ENCODE peak calls at places on chromosomes 6 and 20, in five cellular contexts. One of them, this sample, is unnamed.

GRCh38 chr6:138443979-138444378 is 40.0 kb downstream of the HEBP2 start:
- DNase-seq in CD8-positive, alpha-beta T cell: no peak
- DNase-seq in mesendoderm: no peak
- DNase-seq in astrocyte: no peak
- DNase-seq in dorsolateral prefrontal cortex: no peak
- DNase-seq in this sample: no peak

GRCh38 chr20:14334306-14334930 is 3.0 kb downstream of the FLRT3 start:
- DNase-seq in dorsolateral prefrontal cortex: no peak
- DNase-seq in mesendoderm: peak; percentile 90
- DNase-seq in astrocyte: peak; percentile 18
- DNase-seq in CD8-positive, alpha-beta T cell: no peak
- DNase-seq in this sample: peak; percentile 80

GRCh38 chr20:63976980-63977391 is 2.5 kb downstream of the SAMD10 start:
- DNase-seq in mesendoderm: no peak
- DNase-seq in CD8-positive, alpha-beta T cell: no peak
- DNase-seq in dorsolateral prefrontal cortex: no peak
- DNase-seq in astrocyte: no peak
- DNase-seq in this sample: no peak

GRCh38 chr20:37627060-37627766 is 66.6 kb upstream of the CTNNBL1 start:
- DNase-seq in CD8-positive, alpha-beta T cell: peak; percentile 7
- DNase-seq in dorsolateral prefrontal cortex: no peak
- DNase-seq in mesendoderm: peak; percentile 72
- DNase-seq in astrocyte: peak; percentile 34
- DNase-seq in this sample: peak; percentile 66

GRCh38 chr6:7914991-7915789 is 4.6 kb upstream of the TXNDC5 start:
- DNase-seq in CD8-positive, alpha-beta T cell: no peak
- DNase-seq in astrocyte: peak; percentile 14
- DNase-seq in mesendoderm: no peak
- DNase-seq in dorsolateral prefrontal cortex: no peak
- DNase-seq in this sample: no peak

GRCh38 chr6:161618816-161619454 is 345.1 kb upstream of the AGPAT4 start:
- DNase-seq in dorsolateral prefrontal cortex: peak; percentile 42
- DNase-seq in CD8-positive, alpha-beta T cell: no peak
- DNase-seq in astrocyte: peak; percentile 74
- DNase-seq in mesendoderm: peak; percentile 91
- DNase-seq in this sample: peak; percentile 74

GRCh38 chr6:57262901-57263694 is 41.0 kb upstream of the RAB23 start:
- DNase-seq in CD8-positive, alpha-beta T cell: no peak
- DNase-seq in mesendoderm: no peak
- DNase-seq in dorsolateral prefrontal cortex: no peak
- DNase-seq in astrocyte: peak; percentile 99
- DNase-seq in this sample: no peak

GRCh38 chr6:6724319-6725119 is 136.0 kb downstream of the LY86 start:
- DNase-seq in mesendoderm: peak; percentile 89
- DNase-seq in CD8-positive, alpha-beta T cell: peak; percentile 50
- DNase-seq in dorsolateral prefrontal cortex: no peak
- DNase-seq in astrocyte: peak; percentile 68
- DNase-seq in this sample: peak; percentile 87

GRCh38 chr6:112360498-112360897 is 13.4 kb downstream of the RFPL4B start:
- DNase-seq in astrocyte: no peak
- DNase-seq in dorsolateral prefrontal cortex: no peak
- DNase-seq in CD8-positive, alpha-beta T cell: no peak
- DNase-seq in mesendoderm: peak; percentile 4
- DNase-seq in this sample: no peak

GRCh38 chr20:47875302-47876025 is 90.2 kb upstream of the SULF2 start:
- DNase-seq in mesendoderm: no peak
- DNase-seq in dorsolateral prefrontal cortex: no peak
- DNase-seq in astrocyte: peak; percentile 79
- DNase-seq in CD8-positive, alpha-beta T cell: no peak
- DNase-seq in this sample: peak; percentile 38

GRCh38 chr20:46696791-46697279 is 7.6 kb upstream of the TP53RK start:
- DNase-seq in dorsolateral prefrontal cortex: no peak
- DNase-seq in CD8-positive, alpha-beta T cell: no peak
- DNase-seq in mesendoderm: no peak
- DNase-seq in astrocyte: no peak
- DNase-seq in this sample: no peak

GRCh38 chr20:42589976-42590639 is 599.6 kb downstream of the PTPRT start:
- DNase-seq in mesendoderm: peak; percentile 33
- DNase-seq in CD8-positive, alpha-beta T cell: no peak
- DNase-seq in dorsolateral prefrontal cortex: no peak
- DNase-seq in astrocyte: no peak
- DNase-seq in this sample: no peak

GRCh38 chr6:74044417-74045096 is 348.6 kb downstream of the CD109 start:
- DNase-seq in CD8-positive, alpha-beta T cell: no peak
- DNase-seq in astrocyte: no peak
- DNase-seq in dorsolateral prefrontal cortex: no peak
- DNase-seq in mesendoderm: no peak
- DNase-seq in this sample: no peak

GRCh38 chr6:130778946-130779657 is 48.1 kb upstream of the SMLR1 start:
- DNase-seq in dorsolateral prefrontal cortex: no peak
- DNase-seq in mesendoderm: no peak
- DNase-seq in astrocyte: peak; percentile 78
- DNase-seq in CD8-positive, alpha-beta T cell: no peak
- DNase-seq in this sample: no peak

GRCh38 chr6:69279805-69280204 is 517.0 kb downstream of the LMBRD1 start:
- DNase-seq in CD8-positive, alpha-beta T cell: no peak
- DNase-seq in astrocyte: peak; percentile 2
- DNase-seq in mesendoderm: peak; percentile 10
- DNase-seq in dorsolateral prefrontal cortex: no peak
- DNase-seq in this sample: no peak

GRCh38 chr6:139751179-139751578 is 376.7 kb upstream of the CITED2 start:
- DNase-seq in dorsolateral prefrontal cortex: no peak
- DNase-seq in CD8-positive, alpha-beta T cell: no peak
- DNase-seq in astrocyte: no peak
- DNase-seq in mesendoderm: no peak
- DNase-seq in this sample: no peak

GRCh38 chr6:149642829-149643580 is 5.5 kb downstream of the KATNA1 start:
- DNase-seq in CD8-positive, alpha-beta T cell: no peak
- DNase-seq in mesendoderm: no peak
- DNase-seq in astrocyte: peak; percentile 22
- DNase-seq in dorsolateral prefrontal cortex: no peak
- DNase-seq in this sample: no peak

GRCh38 chr6:101534821-101535220 is 141.3 kb downstream of the GRIK2 start:
- DNase-seq in CD8-positive, alpha-beta T cell: no peak
- DNase-seq in astrocyte: no peak
- DNase-seq in mesendoderm: no peak
- DNase-seq in dorsolateral prefrontal cortex: no peak
- DNase-seq in this sample: no peak

GRCh38 chr6:108166664-108167448 is 1.0 kb downstream of the NR2E1 start:
- DNase-seq in mesendoderm: no peak
- DNase-seq in astrocyte: no peak
- DNase-seq in CD8-positive, alpha-beta T cell: no peak
- DNase-seq in dorsolateral prefrontal cortex: no peak
- DNase-seq in this sample: no peak
- H3K4me3 ChIP-seq in mesendoderm: no peak overlapping the region
- H3K4me3 ChIP-seq in astrocyte: peak overlapping the region; percentile 25
- H3K4me3 ChIP-seq in CD8-positive, alpha-beta T cell: no peak overlapping the region
- H3K4me3 ChIP-seq in dorsolateral prefrontal cortex: peak overlapping the region; percentile 57
- H3K4me3 ChIP-seq in this sample: peak overlapping the region; percentile 10

GRCh38 chr6:126955621-126956020 is 162.8 kb upstream of the RSPO3 start:
- DNase-seq in mesendoderm: no peak
- DNase-seq in astrocyte: peak; percentile 12
- DNase-seq in dorsolateral prefrontal cortex: no peak
- DNase-seq in CD8-positive, alpha-beta T cell: no peak
- DNase-seq in this sample: no peak

GRCh38 chr6:126959765-126960164 is 158.7 kb upstream of the RSPO3 start:
- DNase-seq in mesendoderm: no peak
- DNase-seq in dorsolateral prefrontal cortex: no peak
- DNase-seq in CD8-positive, alpha-beta T cell: no peak
- DNase-seq in astrocyte: no peak
- DNase-seq in this sample: no peak

GRCh38 chr6:126963077-126963809 is 155.2 kb upstream of the RSPO3 start:
- DNase-seq in mesendoderm: peak; percentile 26
- DNase-seq in dorsolateral prefrontal cortex: no peak
- DNase-seq in astrocyte: no peak
- DNase-seq in CD8-positive, alpha-beta T cell: no peak
- DNase-seq in this sample: no peak

GRCh38 chr6:126957721-126958120 is 160.8 kb upstream of the RSPO3 start:
- DNase-seq in astrocyte: peak; percentile 4
- DNase-seq in dorsolateral prefrontal cortex: no peak
- DNase-seq in CD8-positive, alpha-beta T cell: no peak
- DNase-seq in mesendoderm: no peak
- DNase-seq in this sample: no peak
- H3K4me3 ChIP-seq in astrocyte: no peak overlapping the region
- H3K4me3 ChIP-seq in dorsolateral prefrontal cortex: no peak overlapping the region
- H3K4me3 ChIP-seq in CD8-positive, alpha-beta T cell: no peak overlapping the region
- H3K4me3 ChIP-seq in mesendoderm: no peak overlapping the region
- H3K4me3 ChIP-seq in this sample: no peak overlapping the region

GRCh38 chr6:87105823-87106222 is 10.9 kb upstream of the CGA start:
- DNase-seq in CD8-positive, alpha-beta T cell: no peak
- DNase-seq in astrocyte: peak; percentile 79
- DNase-seq in dorsolateral prefrontal cortex: no peak
- DNase-seq in mesendoderm: no peak
- DNase-seq in this sample: no peak

GRCh38 chr6:87103977-87104601 is 9.2 kb upstream of the CGA start:
- DNase-seq in dorsolateral prefrontal cortex: no peak
- DNase-seq in mesendoderm: no peak
- DNase-seq in astrocyte: no peak
- DNase-seq in CD8-positive, alpha-beta T cell: no peak
- DNase-seq in this sample: no peak

GRCh38 chr6:87102296-87102695 is 7.4 kb upstream of the CGA start:
- DNase-seq in mesendoderm: peak; percentile 37
- DNase-seq in dorsolateral prefrontal cortex: no peak
- DNase-seq in CD8-positive, alpha-beta T cell: no peak
- DNase-seq in astrocyte: no peak
- DNase-seq in this sample: no peak

GRCh38 chr6:87100216-87100615 is 5.3 kb upstream of the CGA start:
- DNase-seq in astrocyte: no peak
- DNase-seq in mesendoderm: no peak
- DNase-seq in dorsolateral prefrontal cortex: no peak
- DNase-seq in CD8-positive, alpha-beta T cell: no peak
- DNase-seq in this sample: no peak

GRCh38 chr6:87104657-87105056 is 9.8 kb upstream of the CGA start:
- DNase-seq in astrocyte: peak; percentile 33
- DNase-seq in mesendoderm: no peak
- DNase-seq in CD8-positive, alpha-beta T cell: no peak
- DNase-seq in dorsolateral prefrontal cortex: no peak
- DNase-seq in this sample: no peak
- H3K4me3 ChIP-seq in astrocyte: no peak overlapping the region
- H3K4me3 ChIP-seq in mesendoderm: no peak overlapping the region
- H3K4me3 ChIP-seq in CD8-positive, alpha-beta T cell: no peak overlapping the region
- H3K4me3 ChIP-seq in dorsolateral prefrontal cortex: no peak overlapping the region
- H3K4me3 ChIP-seq in this sample: no peak overlapping the region

DNA sequence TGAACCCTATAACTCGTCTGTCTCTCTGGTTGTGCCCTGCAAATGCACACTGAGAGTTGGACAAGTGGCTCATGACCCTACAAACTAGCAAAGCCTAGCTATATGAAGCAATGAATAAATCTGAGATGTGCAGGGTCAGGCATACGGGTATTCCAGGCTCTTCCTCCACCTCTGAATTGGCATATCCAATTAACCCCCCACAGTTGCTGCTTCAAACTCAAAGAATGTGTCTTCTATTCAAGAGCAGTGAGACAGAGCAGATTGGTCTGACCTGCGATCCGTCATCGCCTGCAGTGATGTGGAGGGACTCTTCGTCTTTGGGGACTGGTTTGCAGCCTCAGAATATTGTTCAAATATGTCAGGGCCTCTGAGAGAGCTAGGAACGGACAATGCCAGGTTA is 59.8 kb downstream of the LAMP5 start:
- DNase-seq in mesendoderm: peak; percentile 30
- DNase-seq in astrocyte: no peak
- DNase-seq in CD8-positive, alpha-beta T cell: no peak
- DNase-seq in dorsolateral prefrontal cortex: no peak
- DNase-seq in this sample: no peak
- H3K4me3 ChIP-seq in mesendoderm: no peak overlapping the region
- H3K4me3 ChIP-seq in astrocyte: no peak overlapping the region
- H3K4me3 ChIP-seq in CD8-positive, alpha-beta T cell: no peak overlapping the region
- H3K4me3 ChIP-seq in dorsolateral prefrontal cortex: no peak overlapping the region
- H3K4me3 ChIP-seq in this sample: no peak overlapping the region

GRCh38 chr6:70666726-70667125 is 957 bp upstream of the SMAP1 start:
- DNase-seq in dorsolateral prefrontal cortex: no peak
- DNase-seq in astrocyte: no peak
- DNase-seq in CD8-positive, alpha-beta T cell: no peak
- DNase-seq in mesendoderm: no peak
- DNase-seq in this sample: no peak
- H3K4me3 ChIP-seq in dorsolateral prefrontal cortex: no peak overlapping the region
- H3K4me3 ChIP-seq in astrocyte: no peak overlapping the region
- H3K4me3 ChIP-seq in CD8-positive, alpha-beta T cell: peak overlapping the region; percentile 87
- H3K4me3 ChIP-seq in mesendoderm: no peak overlapping the region
- H3K4me3 ChIP-seq in this sample: no peak overlapping the region

DNA sequence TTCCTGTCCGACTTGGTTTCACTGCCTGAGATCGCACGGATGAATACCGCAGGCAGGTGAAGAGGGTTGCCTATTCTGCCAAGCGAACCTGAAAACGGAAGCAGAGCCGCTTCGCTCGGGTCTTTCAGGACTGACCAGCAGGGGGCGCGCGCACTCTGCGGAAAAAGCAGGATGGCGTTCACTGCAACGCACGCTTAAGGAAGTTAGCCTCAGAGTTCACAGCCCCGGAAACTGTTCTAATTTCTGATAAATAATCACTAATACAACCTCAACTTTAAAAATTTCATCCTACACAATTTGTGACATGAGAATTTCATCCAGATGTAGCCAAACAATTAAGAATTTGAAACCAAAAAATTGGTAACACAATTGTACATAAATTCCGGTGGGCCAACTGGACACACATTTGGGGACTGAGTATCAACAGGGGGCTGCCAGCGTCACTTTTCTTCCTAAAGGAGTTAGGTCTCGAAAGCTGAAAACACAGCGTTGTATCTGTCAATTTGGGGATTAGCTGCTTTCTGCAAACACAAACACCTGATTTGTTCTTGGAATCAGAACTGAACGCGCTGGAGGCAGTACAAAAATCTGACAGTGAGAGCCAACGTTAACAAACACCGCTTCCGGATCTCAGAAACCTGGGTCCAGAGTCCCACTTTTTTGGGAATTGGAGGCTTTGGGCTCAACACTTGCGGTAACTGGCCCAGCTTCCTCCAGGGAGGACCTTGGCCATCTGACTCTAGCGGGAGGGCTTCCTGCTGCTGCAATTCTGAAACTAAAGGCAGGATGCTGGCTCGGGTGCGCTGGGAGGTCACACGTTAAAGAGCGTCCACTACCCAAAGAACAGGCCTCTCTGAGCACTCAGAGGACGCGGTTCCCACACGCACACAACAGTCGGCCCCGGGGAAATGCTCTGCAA is 8.8 kb downstream of the PXDC1 start:
- DNase-seq in CD8-positive, alpha-beta T cell: peak; percentile 95
- DNase-seq in mesendoderm: peak; percentile 80
- DNase-seq in astrocyte: no peak
- DNase-seq in dorsolateral prefrontal cortex: peak; percentile 85
- DNase-seq in this sample: peak; percentile 90
- H3K4me3 ChIP-seq in CD8-positive, alpha-beta T cell: peak overlapping the region; percentile 22
- H3K4me3 ChIP-seq in mesendoderm: no peak overlapping the region
- H3K4me3 ChIP-seq in astrocyte: peak overlapping the region; percentile 11
- H3K4me3 ChIP-seq in dorsolateral prefrontal cortex: peak overlapping the region; percentile 23
- H3K4me3 ChIP-seq in this sample: no peak overlapping the region